ENCODE peak calls at places on chromosomes 6 and 20, in five cellular contexts. G is cardiac fibroblast, W is kidney glomerular epithelial cell, V is LoVo, N is T-helper 9 cell. Y is an unnamed sample.

GRCh38 chr6:130927305-130927704 is 100.1 kb downstream of the SMLR1 start:
- DNase-seq in G (no peak), W (no peak), V (peak), N (no peak), Y (peak)

GRCh38 chr20:8161262-8162071 is 29.4 kb downstream of the PLCB1 start:
- DNase-seq in G (peak), W (no peak), V (no peak), N (no peak), Y (no peak)

GRCh38 chr6:95352064-95352463 is 225.3 kb upstream of the MANEA start:
- DNase-seq in G (peak), W (no peak), V (no peak), N (no peak), Y (no peak)

GRCh38 chr6:149831380-149831820 is 32.8 kb downstream of the LRP11 start:
- DNase-seq in G (no peak), W (no peak), V (no peak), N (no peak), Y (peak)

GRCh38 chr6:99096186-99096585 is 148.4 kb upstream of the FBXL4 start:
- DNase-seq in G (no peak), W (no peak), V (no peak), N (no peak), Y (no peak)

GRCh38 chr6:106643061-106643460 is 13.7 kb downstream of the QRSL1 start:
- DNase-seq in G (peak), W (no peak), V (no peak), N (no peak), Y (no peak)

GRCh38 chr20:38249536-38250310 is 10.8 kb downstream of the KIAA1755 start:
- DNase-seq in G (no peak), W (no peak), V (no peak), N (no peak), Y (no peak)

GRCh38 chr6:111952821-111953535 is 79.7 kb upstream of the FYN start:
- DNase-seq in G (peak), W (peak), V (no peak), N (no peak), Y (no peak)

GRCh38 chr6:143062551-143062950 is 1.9 kb downstream of the AIG1 start:
- DNase-seq in G (no peak), W (no peak), V (no peak), N (no peak), Y (no peak)

Y was measured in COLO829.